ENCODE peak calls at places on chromosomes 4 and X, in five cellular contexts. R is Right ventricle myocardium superior, O is endothelial cell, Y is heart right ventricle, P is NCI-H1092. G is an unnamed sample.

GRCh38 chrX:22247169-22247568 is 25.5 kb upstream of the CBLL2 start:
- DNase-seq in O (no peak), P (no peak), R (no peak), Y (no peak), G (no peak)

GRCh38 chr4:31655328-31655727 is 935.2 kb downstream of the PCDH7 start:
- DNase-seq in O (no peak), Y (no peak), R (no peak), P (no peak), G (no peak)

GRCh38 chr4:120921456-120922389 is 803 bp downstream of the PRDM5 start:
- DNase-seq in O (peak), P (no peak), Y (peak), R (peak), G (peak)

GRCh38 chr4:137421796-137422195 is 110.5 kb downstream of the PCDH18 start:
- DNase-seq in P (no peak), Y (no peak), R (no peak), O (no peak), G (no peak)

GRCh38 chrX:51641421-51642021 is 22.8 kb upstream of the CENPVL3 start:
- DNase-seq in P (peak), R (no peak), O (peak), Y (no peak), G (no peak)

GRCh38 chr4:110290511-110290910 is 92.1 kb upstream of the ELOVL6 start:
- DNase-seq in Y (no peak), O (no peak), R (no peak), P (no peak), G (no peak)

GRCh38 chrX:25144043-25144940 is 128.5 kb upstream of the ARX start:
- DNase-seq in R (peak), Y (peak), P (peak), O (peak), G (peak)

GRCh38 chrX:56789518-56790070 is 60.6 kb downstream of the NBDY start:
- DNase-seq in O (no peak), P (no peak), R (no peak), Y (no peak), G (no peak)

GRCh38 chrX:49102221-49102620 is 21.3 kb downstream of the GPKOW start:
- DNase-seq in R (no peak), Y (no peak), O (no peak), P (no peak), G (no peak)

GRCh38 chr4:184748251-184748652 is 14.4 kb upstream of the CENPU start:
- DNase-seq in R (peak), O (no peak), P (no peak), Y (no peak), G (no peak)

GRCh38 chr4:126004936-126005335 is 690.2 kb downstream of the FAT4 start:
- DNase-seq in Y (no peak), R (no peak), P (no peak), O (no peak), G (no peak)

GRCh38 chr4:56575820-56576429 is 70.3 kb downstream of the ARL9 start:
- DNase-seq in R (no peak), P (no peak), O (no peak), Y (no peak), G (no peak)

GRCh38 chr4:140718240-140718639 is 37.9 kb downstream of the TBC1D9 start:
- DNase-seq in R (no peak), Y (no peak), O (no peak), P (no peak), G (no peak)

GRCh38 chrX:119981286-119982070 is 37.9 kb upstream of the NKAP start:
- DNase-seq in R (no peak), P (peak), O (no peak), Y (no peak), G (peak)

GRCh38 chr4:94548571-94548970 is 96.8 kb downstream of the PDLIM5 start:
- DNase-seq in R (no peak), P (no peak), O (no peak), Y (peak), G (no peak)

GRCh38 chrX:10901290-10901633 is 209.9 kb upstream of the HCCS start:
- DNase-seq in R (no peak), Y (no peak), P (no peak), O (no peak), G (no peak)

GRCh38 chr4:41144812-41145211 is 69.5 kb downstream of the APBB2 start:
- DNase-seq in O (no peak), R (no peak), P (no peak), Y (no peak), G (no peak)

GRCh38 chr4:20444599-20445337 is 193.1 kb downstream of the SLIT2 start:
- DNase-seq in P (no peak), R (no peak), O (no peak), Y (no peak), G (no peak)

GRCh38 chrX:137040113-137040794 is 6.5 kb upstream of the GPR101 start:
- DNase-seq in R (no peak), Y (no peak), P (no peak), O (no peak), G (no peak)

GRCh38 chrX:129116651-129117050 is 406.6 kb downstream of the SMARCA1 start:
- DNase-seq in P (no peak), R (no peak), O (no peak), Y (no peak), G (no peak)

GRCh38 chr4:172202480-172203076 is 389.4 kb downstream of the GALNTL6 start:
- DNase-seq in R (no peak), P (no peak), O (no peak), Y (no peak), G (no peak)

GRCh38 chr4:86556791-86557415 is 37.2 kb upstream of the PTPN13 start:
- DNase-seq in R (no peak), Y (no peak), P (no peak), O (no peak), G (no peak)

GRCh38 chr4:10040049-10040892 is 19.0 kb upstream of the SLC2A9 start:
- DNase-seq in Y (no peak), P (no peak), O (no peak), R (no peak), G (no peak)

GRCh38 chr4:78222575-78223186 is 165.6 kb downstream of the FRAS1 start:
- DNase-seq in Y (no peak), R (no peak), P (peak), O (no peak), G (no peak)

GRCh38 chr4:98612318-98613250 is 45.8 kb downstream of the TSPAN5 start:
- DNase-seq in R (no peak), P (no peak), Y (no peak), O (no peak), G (no peak)

GRCh38 chr4:141759796-141760425 is 123.5 kb downstream of the IL15 start:
- DNase-seq in O (no peak), P (no peak), Y (no peak), R (no peak), G (no peak)

GRCh38 chr4:122836941-122837340 is 10.3 kb downstream of the FGF2 start:
- DNase-seq in Y (no peak), P (no peak), O (no peak), R (no peak), G (no peak)